ENCODE peak calls at places on chromosomes 16 and 17, in six cellular contexts. P, K, Q, Y, N and R are unnamed samples.

GRCh38 chr17:50272711-50273653 is 1.3 kb upstream of the TMEM92 start:
- DNase-seq in P (no peak), K (peak), Q (peak), Y (peak), N (peak), R (no peak)

GRCh38 chr17:1481736-1482135 is 10.8 kb downstream of the MYO1C start:
- DNase-seq in P (no peak), K (peak), Q (no peak), Y (no peak), N (no peak), R (no peak)

GRCh38 chr16:79810449-79811189 is 210.1 kb upstream of the MAF start:
- DNase-seq in P (no peak), K (no peak), Q (no peak), Y (no peak), N (no peak), R (no peak)

GRCh38 chr17:75289832-75290337 is 652 bp upstream of the SLC25A19 start:
- DNase-seq in P (no peak), K (peak), Q (peak), Y (peak), N (peak), R (no peak)

GRCh38 chr16:2429771-2430663 is 770 bp downstream of the CCNF start:
- DNase-seq in P (no peak), K (no peak), Q (no peak), Y (peak), N (no peak), R (no peak)

GRCh38 chr17:42878123-42878880 is 22.3 kb upstream of the G6PC1 start:
- DNase-seq in P (no peak), K (no peak), Q (no peak), Y (no peak), N (no peak), R (no peak)

GRCh38 chr16:67248401-67249177 is at the start of gene SLC9A5:
- DNase-seq in P (no peak), K (peak), Q (peak), Y (no peak), N (no peak), R (no peak)

GRCh38 chr16:66344533-66345145 is 21.9 kb upstream of the CDH5 start:
- DNase-seq in P (no peak), K (no peak), Q (no peak), Y (peak), N (no peak), R (no peak)

GRCh38 chr17:63402808-63403207 is 43.3 kb downstream of the CYB561 start:
- DNase-seq in P (no peak), K (no peak), Q (no peak), Y (peak), N (no peak), R (no peak)

GRCh38 chr16:64925166-64925565 is 196.7 kb downstream of the CDH11 start:
- DNase-seq in P (no peak), K (peak), Q (no peak), Y (peak), N (no peak), R (no peak)

GRCh38 chr17:12438813-12439586 is 226.7 kb upstream of the MYOCD start:
- DNase-seq in P (no peak), K (no peak), Q (no peak), Y (no peak), N (no peak), R (no peak)

GRCh38 chr17:70251704-70252103 is 82.4 kb downstream of the KCNJ2 start:
- DNase-seq in P (no peak), K (no peak), Q (no peak), Y (no peak), N (no peak), R (no peak)

GRCh38 chr17:4560837-4561241 is 462 bp upstream of the GGT6 start:
- DNase-seq in P (no peak), K (peak), Q (no peak), Y (no peak), N (no peak), R (no peak)

DNA sequence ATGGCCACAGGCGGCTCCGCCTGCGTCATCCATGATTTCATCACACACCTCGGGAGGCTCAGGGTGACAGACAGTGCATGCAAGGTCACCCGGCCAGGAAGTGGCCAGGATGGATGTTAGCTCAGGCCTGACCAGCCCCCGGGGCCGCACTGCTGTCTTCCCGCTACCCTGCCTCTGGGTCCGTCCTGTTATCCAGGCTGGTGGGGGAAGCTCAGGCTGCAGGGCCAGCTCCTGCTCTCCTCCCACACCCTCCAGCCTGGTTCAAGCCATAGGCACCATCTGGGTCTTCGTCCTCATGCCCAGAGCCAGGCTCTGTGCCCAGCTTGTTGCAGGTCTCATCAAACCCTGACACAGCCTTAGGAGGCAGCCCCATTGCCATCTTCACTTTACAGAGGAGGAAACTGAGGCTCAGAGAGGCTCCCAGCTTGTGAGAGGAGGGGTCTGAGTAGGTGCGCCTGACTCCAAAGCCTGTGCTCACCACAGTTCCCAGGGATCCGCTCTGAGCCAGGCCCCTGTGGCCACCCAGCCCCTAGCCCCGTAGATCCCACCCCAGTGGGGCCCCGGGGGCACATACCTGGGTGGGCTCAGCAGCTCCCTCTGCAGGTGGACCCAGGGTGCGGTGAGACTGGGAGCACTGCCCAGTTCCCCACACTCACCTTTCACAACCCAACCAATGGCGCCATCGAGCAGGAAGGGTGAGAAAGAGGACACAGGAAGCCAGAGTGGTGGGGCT is 414 bp upstream of the ADGRG3 start:
- DNase-seq in P (no peak), K (peak), Q (peak), Y (peak), N (no peak), R (no peak)
- TF ChIP-seq CTCF in P (peak), K (no peak), Q (no peak), Y (peak), N (no peak), R (no peak)

DNA sequence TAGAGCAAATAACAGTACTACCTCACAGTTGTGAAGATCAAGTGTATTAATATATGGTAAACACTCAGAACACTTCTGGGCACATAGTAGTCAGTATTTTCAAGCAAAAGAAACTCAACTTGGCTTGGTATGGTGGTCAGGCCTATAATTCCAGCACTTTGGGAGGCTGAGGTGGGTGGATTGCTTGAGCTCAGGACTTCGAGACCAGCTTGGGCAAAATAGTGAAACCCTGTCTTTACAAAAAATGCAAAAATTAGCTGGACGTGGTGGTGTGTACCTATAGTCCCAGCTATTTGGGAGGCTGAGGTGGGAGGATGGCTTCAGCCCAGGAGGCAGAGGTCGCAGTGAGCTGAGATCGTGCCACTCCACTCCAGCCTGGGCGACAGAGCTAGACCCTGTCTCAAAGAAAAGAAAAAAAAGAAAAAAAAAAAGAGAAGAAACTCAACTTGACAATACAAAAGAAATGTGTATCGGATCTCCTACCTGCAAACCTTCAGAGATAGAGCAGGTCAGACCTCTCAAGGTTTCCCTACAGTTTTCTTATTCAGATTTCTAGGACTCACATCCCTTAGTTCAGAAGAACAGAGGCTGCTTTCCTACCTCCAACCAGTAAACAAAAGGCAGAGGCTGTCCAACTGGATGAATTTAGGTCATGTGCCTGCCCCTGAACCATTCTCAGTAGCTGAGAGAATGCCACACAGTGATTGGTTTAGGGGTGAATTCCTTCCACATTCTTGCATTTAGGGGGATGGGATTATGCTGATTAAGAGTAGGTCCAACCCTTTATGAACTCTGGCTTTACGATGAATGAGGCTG is 1.7 kb upstream of the KPNA2 start:
- DNase-seq in P (peak), K (no peak), Q (no peak), Y (peak), N (no peak), R (no peak)
- H3K4me3 ChIP-seq in P (peak), K (no peak), Q (no peak), Y (no peak), N (no peak), R (no peak)

GRCh38 chr17:30236807-30237206 is 1.3 kb upstream of the SLC6A4 start:
- DNase-seq in P (peak), K (peak), Q (peak), Y (peak), N (no peak), R (no peak)
- TF ChIP-seq CTCF in P (peak), K (peak), Q (peak), Y (peak), N (peak), R (peak)

GRCh38 chr16:14353340-14353739 is 276.7 kb downstream of the PARN start:
- DNase-seq in P (no peak), K (no peak), Q (no peak), Y (no peak), N (no peak), R (no peak)

GRCh38 chr16:14350626-14351025 is 279.4 kb downstream of the PARN start:
- DNase-seq in P (no peak), K (no peak), Q (no peak), Y (no peak), N (no peak), R (no peak)

GRCh38 chr16:14347706-14348105 is 276.6 kb downstream of the MRTFB start:
- DNase-seq in P (no peak), K (peak), Q (no peak), Y (no peak), N (no peak), R (no peak)

GRCh38 chr16:14351647-14352046 is 278.4 kb downstream of the PARN start:
- DNase-seq in P (no peak), K (no peak), Q (no peak), Y (no peak), N (no peak), R (no peak)

GRCh38 chr16:14350081-14350480 is 279.0 kb downstream of the MRTFB start:
- DNase-seq in P (no peak), K (no peak), Q (no peak), Y (no peak), N (no peak), R (no peak)
- H3K4me3 ChIP-seq in P (no peak), K (no peak), Q (no peak), Y (no peak), N (no peak), R (no peak)